ENCODE peak calls at places on chromosomes 2 and 18, in five cellular contexts. L is stimulated activated CD4-positive, alpha-beta T cell treated with anti-CD3 and anti-CD28 coated beads, Interleukin-15, amount 100 ng/mL, for 24 hours; Z is endothelial cell; Q is HFFc6; R is T47D. E is an unnamed sample.

GRCh38 chr2:70942900-70943871 is 7.5 kb downstream of the ATP6V1B1 start:
- DNase-seq in L (no peak), Z (no peak), Q (no peak), R (no peak), E (no peak)

GRCh38 chr2:56522605-56523089 is 338.9 kb downstream of the CCDC85A start:
- DNase-seq in L (no peak), Z (no peak), Q (peak; percentile 20), R (no peak), E (no peak)

GRCh38 chr2:85611217-85611704 is 605 bp downstream of the C2orf68 start:
- DNase-seq in L (peak; percentile 13), Z (no peak), Q (no peak), R (no peak), E (no peak)

GRCh38 chr2:67070826-67071225 is 326.3 kb upstream of the ETAA1 start:
- DNase-seq in L (no peak), Z (no peak), Q (peak; percentile 27), R (no peak), E (no peak)

GRCh38 chr2:43169987-43170732 is 56.2 kb downstream of the ZFP36L2 start:
- DNase-seq in L (peak; percentile 78), Z (peak; percentile 38), Q (no peak), R (no peak), E (peak; percentile 52)

GRCh38 chr2:207683438-207683837 is 28.0 kb upstream of the CCNYL1 start:
- DNase-seq in L (no peak), Z (no peak), Q (no peak), R (no peak), E (no peak)

GRCh38 chr2:239230318-239231052 is 170.3 kb downstream of the HDAC4 start:
- DNase-seq in L (no peak), Z (no peak), Q (no peak), R (no peak), E (no peak)

GRCh38 chr2:109435866-109436634 is 177.7 kb downstream of the SEPTIN10 start:
- DNase-seq in L (no peak), Z (no peak), Q (no peak), R (no peak), E (no peak)

GRCh38 chr18:76363451-76364120 is 131.5 kb downstream of the ZNF516 start:
- DNase-seq in L (no peak), Z (no peak), Q (peak; percentile 85), R (no peak), E (no peak)

GRCh38 chr2:234478121-234478858 is 18.6 kb downstream of the ARL4C start:
- DNase-seq in L (peak; percentile 33), Z (no peak), Q (no peak), R (no peak), E (no peak)

GRCh38 chr2:106038598-106039375 is 155.3 kb downstream of the UXS1 start:
- DNase-seq in L (no peak), Z (no peak), Q (no peak), R (no peak), E (no peak)

GRCh38 chr2:202317080-202317859 is 51.7 kb downstream of the NOP58 start:
- DNase-seq in L (no peak), Z (peak; percentile 31), Q (peak; percentile 74), R (no peak), E (no peak)

GRCh38 chr2:74333175-74333574 is 10.0 kb downstream of the SLC4A5 start:
- DNase-seq in L (peak; percentile 22), Z (peak; percentile 45), Q (peak; percentile 20), R (no peak), E (no peak)

GRCh38 chr2:106859498-106859897 is 26.5 kb downstream of the ST6GAL2 start:
- DNase-seq in L (no peak), Z (no peak), Q (no peak), R (no peak), E (no peak)

GRCh38 chr2:176174382-176174834 is 14.1 kb upstream of the HOXD1 start:
- DNase-seq in L (no peak), Z (no peak), Q (no peak), R (no peak), E (no peak)

GRCh38 chr2:237702439-237703397 is 75.3 kb downstream of the LRRFIP1 start:
- DNase-seq in L (peak; percentile 65), Z (no peak), Q (peak; percentile 48), R (no peak), E (no peak)

GRCh38 chr18:9653390-9653789 is 39.0 kb upstream of the PPP4R1 start:
- DNase-seq in L (no peak), Z (no peak), Q (no peak), R (no peak), E (no peak)

GRCh38 chr2:65396348-65397026 is 35.9 kb downstream of the SPRED2 start:
- DNase-seq in L (no peak), Z (no peak), Q (no peak), R (no peak), E (no peak)